ENCODE peak calls at places on chromosomes 1 and 21, in four cellular contexts. R is neural progenitor cell, Q is colonic mucosa, X is PC-3. I is an unnamed sample.

GRCh38 chr1:30842698-30843354 is 65.7 kb downstream of the SDC3 start:
- DNase-seq in R (no peak), Q (no peak), X (no peak), I (no peak)

GRCh38 chr1:24463756-24464377 is 38.8 kb upstream of the RCAN3 start:
- DNase-seq in R (peak; percentile 52), Q (no peak), X (no peak), I (no peak)

GRCh38 chr1:116853680-116854191 is 56.0 kb upstream of the PTGFRN start:
- DNase-seq in R (peak; percentile 30), Q (peak; percentile 75), X (peak; percentile 97), I (no peak)

GRCh38 chr1:4527819-4528218 is 126.6 kb upstream of the AJAP1 start:
- DNase-seq in R (no peak), Q (no peak), X (no peak), I (no peak)

GRCh38 chr1:111471012-111471411 is 2.8 kb upstream of the C1orf162 start:
- DNase-seq in R (no peak), Q (peak; percentile 35), X (no peak), I (peak; percentile 69)

GRCh38 chr1:209455666-209456065 is 127.8 kb upstream of the CAMK1G start:
- DNase-seq in R (peak; percentile 44), Q (no peak), X (no peak), I (no peak)

GRCh38 chr1:53819387-53819786 is 18.7 kb downstream of the NDC1 start:
- DNase-seq in R (no peak), Q (no peak), X (no peak), I (no peak)

GRCh38 chr1:153697191-153697872 is 18.8 kb downstream of the NPR1 start:
- DNase-seq in R (peak; percentile 21), Q (no peak), X (peak; percentile 78), I (peak; percentile 87)

GRCh38 chr1:15354580-15354965 is 55.1 kb upstream of the EFHD2 start:
- DNase-seq in R (no peak), Q (no peak), X (peak; percentile 42), I (no peak)

GRCh38 chr1:214604543-214604942 is 1.5 kb downstream of the CENPF start:
- DNase-seq in R (no peak), Q (no peak), X (peak; percentile 61), I (no peak)

GRCh38 chr1:241482761-241483250 is 36.7 kb downstream of the FH start:
- DNase-seq in R (no peak), Q (no peak), X (peak; percentile 100), I (no peak)

GRCh38 chr1:7470904-7471638 is 300.0 kb upstream of the VAMP3 start:
- DNase-seq in R (no peak), Q (peak; percentile 54), X (peak; percentile 95), I (peak; percentile 96)

GRCh38 chr1:76764638-76765572 is 102.4 kb upstream of the ST6GALNAC5 start:
- DNase-seq in R (peak; percentile 38), Q (no peak), X (no peak), I (no peak)

GRCh38 chr1:227897704-227898438 is 49.9 kb downstream of the WNT9A start:
- DNase-seq in R (no peak), Q (no peak), X (no peak), I (peak; percentile 40)

GRCh38 chr1:2939041-2939552 is 82.2 kb upstream of the ACTRT2 start:
- DNase-seq in R (no peak), Q (no peak), X (no peak), I (no peak)

GRCh38 chr1:2942410-2942809 is 78.9 kb upstream of the ACTRT2 start:
- DNase-seq in R (no peak), Q (no peak), X (no peak), I (no peak)

GRCh38 chr1:2940178-2940577 is 81.1 kb upstream of the ACTRT2 start:
- DNase-seq in R (no peak), Q (no peak), X (no peak), I (no peak)

GRCh38 chr1:2941907-2942306 is 79.4 kb upstream of the ACTRT2 start:
- DNase-seq in R (no peak), Q (no peak), X (no peak), I (peak; percentile 48)

GRCh38 chr1:2941040-2941439 is 80.2 kb upstream of the ACTRT2 start:
- DNase-seq in R (no peak), Q (no peak), X (no peak), I (no peak)
- H3K9me3 ChIP-seq in R (no peaks in the 10 kb centered on the region), Q (no peaks in the 10 kb centered on the region), X (no peaks in the 10 kb centered on the region), I (peaks cover 17% of the 10 kb centered on the region)

GRCh38 chr1:212254853-212255363 is 30.3 kb upstream of the PPP2R5A start:
- DNase-seq in R (no peak), Q (no peak), X (no peak), I (no peak)
- H3K4me1 ChIP-seq in R (no peaks in the 10 kb centered on the region), Q (no peaks in the 10 kb centered on the region), X (no peaks in the 10 kb centered on the region), I (no peaks in the 10 kb centered on the region)

GRCh38 chr21:41639336-41639735 is 127.5 kb downstream of the RIPK4 start:
- DNase-seq in R (no peak), Q (no peak), X (no peak), I (no peak)
- H3K9me3 ChIP-seq in R (no peaks in the 10 kb centered on the region), Q (no peaks in the 10 kb centered on the region), X (no peaks in the 10 kb centered on the region), I (no peaks in the 10 kb centered on the region)

GRCh38 chr1:121445677-121446076 is 260.9 kb downstream of the SRGAP2C start:
- DNase-seq in R (no peak), Q (no peak), X (no peak), I (no peak)
- H3K4me1 ChIP-seq in R (no peaks in the 10 kb centered on the region), Q (no peaks in the 10 kb centered on the region), X (peaks cover 25% of the 10 kb centered on the region), I (no peaks in the 10 kb centered on the region)